ENCODE peak calls at places on chromosomes 5 and 9, in five cellular contexts. M is cardiac muscle cell; J is mucosa of gallbladder; H is naive B cell; B is stimulated activated naive B cell treated with anti-CD40 and anti-IgM and Interleukin-4, amounts not matched to agents 10 μg/mL and 1 μg/mL and 100 μg/mL, for 72 hours. D is an unnamed sample.

GRCh38 chr9:26746357-26747072 is 146.1 kb downstream of the CAAP1 start:
- DNase-seq in M (no peak), J (peak), H (no peak), B (no peak), D (no peak)

GRCh38 chr5:138696501-138696900 is 56.7 kb upstream of the CTNNA1 start:
- DNase-seq in M (no peak), J (no peak), H (no peak), B (no peak), D (no peak)

GRCh38 chr9:108469654-108470053 is 386.1 kb downstream of the ACTL7B start:
- DNase-seq in M (no peak), J (no peak), H (no peak), B (no peak), D (no peak)

GRCh38 chr9:77016526-77017504 is 2.6 kb upstream of the FOXB2 start:
- DNase-seq in M (peak), J (no peak), H (no peak), B (no peak), D (no peak)

GRCh38 chr9:127943746-127944145 is 6.1 kb upstream of the DPM2 start:
- DNase-seq in M (peak), J (peak), H (peak), B (peak), D (peak)

GRCh38 chr5:79840085-79840990 is 150.7 kb downstream of the CMYA5 start:
- DNase-seq in M (no peak), J (no peak), H (no peak), B (no peak), D (no peak)

GRCh38 chr9:93520523-93520922 is 55.9 kb upstream of the PHF2 start:
- DNase-seq in M (no peak), J (no peak), H (no peak), B (no peak), D (no peak)

GRCh38 chr9:90044710-90045151 is 439.9 kb downstream of the GADD45G start:
- DNase-seq in M (no peak), J (no peak), H (no peak), B (no peak), D (peak)

GRCh38 chr5:132447196-132447595 is 43.4 kb downstream of the IRF1 start:
- DNase-seq in M (no peak), J (no peak), H (no peak), B (no peak), D (peak)

GRCh38 chr5:89303033-89303480 is 420.1 kb upstream of the MEF2C start:
- DNase-seq in M (no peak), J (no peak), H (no peak), B (peak), D (no peak)

GRCh38 chr9:92986175-92987110 is 39.1 kb downstream of the FGD3 start:
- DNase-seq in M (no peak), J (no peak), H (no peak), B (no peak), D (peak)

GRCh38 chr9:81563020-81563407 is 126.3 kb downstream of the TLE1 start:
- DNase-seq in M (no peak), J (no peak), H (no peak), B (no peak), D (no peak)

GRCh38 chr5:57412010-57412409 is 70.6 kb downstream of the ACTBL2 start:
- DNase-seq in M (no peak), J (no peak), H (no peak), B (no peak), D (no peak)

GRCh38 chr5:171355302-171355724 is 32.3 kb upstream of the NPM1 start:
- DNase-seq in M (no peak), J (no peak), H (no peak), B (peak), D (peak)

GRCh38 chr5:43581398-43581797 is 21.6 kb upstream of the NNT start:
- DNase-seq in M (no peak), J (no peak), H (no peak), B (no peak), D (no peak)

GRCh38 chr5:155459889-155460500 is 446.4 kb downstream of the KIF4B start:
- DNase-seq in M (no peak), J (no peak), H (no peak), B (no peak), D (no peak)

GRCh38 chr9:98085955-98086354 is 29.4 kb downstream of the NANS start:
- DNase-seq in M (peak), J (no peak), H (no peak), B (no peak), D (no peak)

GRCh38 chr9:1050125-1050895 is at the start of gene DMRT2:
- DNase-seq in M (peak), J (peak), H (no peak), B (peak), D (peak)

GRCh38 chr5:151451626-151452520 is 4.5 kb downstream of the SLC36A1 start:
- DNase-seq in M (no peak), J (no peak), H (no peak), B (peak), D (no peak)

GRCh38 chr9:109880276-109881169 is 100.5 kb downstream of the PALM2AKAP2 start:
- DNase-seq in M (no peak), J (no peak), H (peak), B (peak), D (peak)

GRCh38 chr5:30808996-30809395 is 384.5 kb upstream of the CDH6 start:
- DNase-seq in M (peak), J (peak), H (no peak), B (no peak), D (no peak)

GRCh38 chr5:31492824-31493223 is 39.1 kb downstream of the DROSHA start:
- DNase-seq in M (no peak), J (no peak), H (no peak), B (no peak), D (no peak)

GRCh38 chr5:107295914-107296313 is 374.8 kb downstream of the EFNA5 start:
- DNase-seq in M (no peak), J (no peak), H (no peak), B (no peak), D (no peak)

GRCh38 chr5:173458819-173459218 is 130.6 kb upstream of the STC2 start:
- DNase-seq in M (no peak), J (no peak), H (no peak), B (no peak), D (no peak)

GRCh38 chr5:57764479-57765089 is 282.0 kb upstream of the ACTBL2 start:
- DNase-seq in M (no peak), J (no peak), H (no peak), B (no peak), D (no peak)

GRCh38 chr9:27365977-27366376 is 69.0 kb upstream of the EQTN start:
- DNase-seq in M (no peak), J (no peak), H (no peak), B (no peak), D (peak)

GRCh38 chr9:89000973-89001916 is 10.0 kb downstream of the S1PR3 start:
- DNase-seq in M (peak), J (peak), H (peak), B (peak), D (peak)

GRCh38 chr9:27276182-27277030 is 20.5 kb downstream of the EQTN start:
- DNase-seq in M (peak), J (no peak), H (peak), B (no peak), D (no peak)

GRCh38 chr5:181246276-181247050 is 2.8 kb upstream of the RACK1 start:
- DNase-seq in M (peak), J (peak), H (peak), B (peak), D (peak)

GRCh38 chr5:132386644-132387286 is 17.3 kb downstream of the SLC22A5 start:
- DNase-seq in M (peak), J (peak), H (peak), B (peak), D (peak)

GRCh38 chr5:128538249-128539037 is 398 bp upstream of the FBN2 start:
- DNase-seq in M (peak), J (peak), H (no peak), B (no peak), D (no peak)

GRCh38 chr5:90949469-90950358 is 391.1 kb downstream of the ADGRV1 start:
- DNase-seq in M (no peak), J (no peak), H (no peak), B (no peak), D (no peak)

D was measured in activated CD4-positive, alpha-beta memory T cell treated with anti-CD3 and anti-CD28 coated beads for 36 hours.